ENCODE peak calls at places on chromosomes 12 and 14, in four cellular contexts. Z is psoas muscle, Q is transverse colon, X is gastrocnemius medialis. L is an unnamed sample.

GRCh38 chr12:111211910-111212757 is 156.8 kb downstream of the PHETA1 start:
- DNase-seq in X (no peak), Z (no peak), Q (no peak), L (no peak)

GRCh38 chr14:22427771-22428228 is 161.2 kb downstream of the DAD1 start:
- DNase-seq in Z (no peak), Q (no peak), X (peak), L (no peak)

GRCh38 chr12:5184159-5184558 is 140.5 kb downstream of the KCNA5 start:
- DNase-seq in X (no peak), Z (no peak), Q (no peak), L (no peak)

GRCh38 chr12:3483089-3483488 is 7.9 kb upstream of the PRMT8 start:
- DNase-seq in X (no peak), Q (no peak), Z (no peak), L (no peak)

GRCh38 chr12:68435816-68436215 is 103.7 kb upstream of the MDM1 start:
- DNase-seq in X (no peak), Q (no peak), Z (no peak), L (no peak)

GRCh38 chr12:132170637-132171292 is 26.5 kb downstream of the NOC4L start:
- DNase-seq in Z (no peak), X (no peak), Q (no peak), L (no peak)

GRCh38 chr14:103746706-103747105 is 31.1 kb downstream of the ZFYVE21 start:
- DNase-seq in Q (no peak), X (no peak), Z (no peak), L (no peak)

GRCh38 chr14:77376380-77376770 is 519 bp downstream of the TMED8 start:
- DNase-seq in Q (peak), X (peak), Z (peak), L (no peak)

GRCh38 chr14:35400707-35401421 is 3.7 kb downstream of the NFKBIA start:
- DNase-seq in Z (no peak), Q (peak), X (peak), L (peak)
- H3K27ac ChIP-seq in Z (peak), Q (peak), X (peak), L (peak)

GRCh38 chr14:63209160-63209559 is 4.9 kb downstream of the RHOJ start:
- DNase-seq in Z (no peak), Q (no peak), X (no peak), L (no peak)

GRCh38 chr14:63212209-63212608 is 8.0 kb downstream of the RHOJ start:
- DNase-seq in Z (no peak), X (no peak), Q (no peak), L (no peak)

GRCh38 chr14:63212776-63213500 is 8.7 kb downstream of the RHOJ start:
- DNase-seq in X (no peak), Q (no peak), Z (no peak), L (no peak)

GRCh38 chr14:63210812-63211211 is 6.6 kb downstream of the RHOJ start:
- DNase-seq in Z (no peak), X (no peak), Q (no peak), L (no peak)

DNA sequence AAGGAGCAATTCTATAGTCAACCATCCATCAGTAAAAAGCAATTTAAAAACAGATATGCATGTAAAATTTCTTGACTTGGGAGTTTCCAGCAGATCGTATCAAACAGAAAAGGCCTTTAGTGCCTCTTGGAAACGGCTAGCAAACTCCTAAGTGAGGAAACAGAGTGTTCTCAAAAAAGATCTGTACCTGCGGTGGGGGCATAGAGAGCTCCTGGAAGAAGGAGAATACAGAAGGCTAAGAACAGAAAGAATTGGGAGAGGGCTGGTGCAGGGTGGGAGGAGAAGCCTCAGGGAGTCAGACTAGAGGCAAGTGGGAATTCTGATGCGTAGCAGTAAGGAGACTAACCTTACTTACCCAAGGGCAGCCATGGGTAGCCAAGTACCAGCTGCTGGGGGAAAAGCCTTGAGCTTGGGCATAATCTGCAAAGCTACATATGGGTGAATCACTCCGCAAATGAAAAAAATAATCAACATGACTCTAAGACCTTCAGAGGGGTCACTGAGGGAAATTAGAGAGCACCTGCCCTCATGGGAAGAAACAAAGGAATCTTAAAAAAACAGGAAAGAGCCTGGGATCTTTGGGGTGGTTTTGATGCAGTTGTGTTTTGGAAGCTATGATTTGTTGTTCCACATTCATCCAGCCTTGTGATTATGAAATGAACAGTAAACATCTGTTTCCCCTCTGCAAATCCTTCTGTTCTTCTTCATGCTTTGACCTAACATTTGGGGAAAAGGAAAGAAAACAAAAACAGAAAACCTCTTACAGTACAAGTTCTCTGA is 10.4 kb downstream of the RHOJ start:
- DNase-seq in Q (no peak), Z (no peak), X (no peak), L (no peak)
- H3K27ac ChIP-seq in Q (no peak), Z (no peak), X (peak), L (peak)

DNA sequence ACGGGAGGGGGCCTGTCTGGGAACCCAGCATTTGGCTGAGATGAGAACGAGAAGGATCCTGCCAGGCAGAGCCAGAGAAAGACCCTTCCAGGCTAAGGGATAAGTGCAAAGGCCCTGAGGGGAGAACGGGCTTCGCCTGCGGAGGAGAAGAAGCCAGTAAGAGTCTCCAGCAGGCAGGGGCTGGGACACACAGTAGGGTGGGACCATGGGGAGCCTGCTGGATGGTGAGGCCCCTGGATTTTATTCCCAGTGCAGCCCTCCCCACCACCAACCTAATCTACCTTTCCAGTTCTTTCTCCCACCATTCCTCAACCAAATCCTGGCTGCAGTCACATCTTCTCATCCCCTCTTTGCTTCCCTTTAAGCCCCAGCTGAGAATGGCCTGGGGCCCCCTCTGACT is 12.6 kb downstream of the RAPGEF3 start:
- DNase-seq in Q (no peak), Z (no peak), X (no peak), L (no peak)
- H3K27ac ChIP-seq in Q (no peak), Z (no peak), X (no peak), L (no peak)

DNA sequence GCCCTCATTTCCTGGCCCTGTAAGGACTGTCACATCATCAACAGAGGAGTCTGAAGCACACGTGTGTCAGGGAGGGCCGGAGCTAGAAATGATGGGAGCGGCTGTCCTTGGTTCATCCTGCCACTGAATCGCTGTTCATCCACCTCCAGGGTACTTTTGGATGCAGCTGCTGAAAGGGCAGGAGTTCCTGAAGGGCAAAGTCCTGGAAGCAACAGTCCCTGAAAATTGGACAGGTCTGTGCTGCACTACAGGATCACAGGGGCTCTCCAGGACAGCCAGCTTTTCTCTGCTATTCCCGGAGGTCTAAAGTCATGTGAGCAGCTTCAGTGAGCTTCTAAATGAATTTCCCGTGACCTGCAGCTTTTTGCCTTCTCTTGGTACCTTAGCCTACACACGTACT is 17.7 kb downstream of the POU6F1 start:
- DNase-seq in X (no peak), Z (no peak), Q (no peak), L (no peak)
- H3K27ac ChIP-seq in X (no peak), Z (no peak), Q (no peak), L (no peak)

L was measured in caudate nucleus.